ENCODE peak calls at places on chromosome 3, in four cellular contexts. T is prostate gland, F is spleen, H is Panc1. N is an unnamed sample.

GRCh38 chr3:12194669-12195161 is 36.0 kb upstream of the TIMP4 start:
- DNase-seq in F (peak; percentile 82), T (no peak), H (peak; percentile 82), N (peak; percentile 27)

GRCh38 chr3:71356272-71356671 is 227.3 kb downstream of the FOXP1 start:
- DNase-seq in T (no peak), F (no peak), H (no peak), N (no peak)

GRCh38 chr3:69081583-69082262 is 1.6 kb upstream of the UBA3 start:
- DNase-seq in F (no peak), H (no peak), T (no peak), N (no peak)

GRCh38 chr3:150469931-150470740 is 62.0 kb downstream of the TSC22D2 start:
- DNase-seq in F (no peak), T (no peak), H (peak; percentile 88), N (no peak)

GRCh38 chr3:130969621-130970020 is 57.0 kb downstream of the ASTE1 start:
- DNase-seq in H (no peak), F (no peak), T (no peak), N (no peak)

GRCh38 chr3:39707314-39707909 is 102.0 kb upstream of the MYRIP start:
- DNase-seq in H (no peak), T (peak; percentile 15), F (no peak), N (no peak)

GRCh38 chr3:156787926-156788663 is 38.1 kb upstream of the LEKR1 start:
- DNase-seq in H (peak; percentile 53), T (no peak), F (no peak), N (no peak)

GRCh38 chr3:182325213-182325941 is 467.9 kb upstream of the ATP11B start:
- DNase-seq in T (no peak), F (no peak), H (no peak), N (no peak)

GRCh38 chr3:29080967-29081366 is 199.9 kb upstream of the RBMS3 start:
- DNase-seq in H (no peak), T (no peak), F (no peak), N (no peak)

GRCh38 chr3:184481924-184482671 is 79.5 kb upstream of the EPHB3 start:
- DNase-seq in T (peak; percentile 21), H (no peak), F (no peak), N (no peak)

GRCh38 chr3:169923189-169923588 is 11.8 kb downstream of the SAMD7 start:
- DNase-seq in T (peak; percentile 26), H (no peak), F (no peak), N (no peak)

GRCh38 chr3:183050706-183051105 is 48.6 kb downstream of the MCCC1 start:
- DNase-seq in H (no peak), F (no peak), T (no peak), N (no peak)

GRCh38 chr3:197501879-197502620 is 53.7 kb downstream of the BDH1 start:
- DNase-seq in H (no peak), F (no peak), T (no peak), N (peak; percentile 86)

GRCh38 chr3:38455639-38456430 is 2.1 kb downstream of the ACVR2B start:
- DNase-seq in F (no peak), T (no peak), H (no peak), N (no peak)

GRCh38 chr3:122005033-122005565 is 16.9 kb downstream of the ILDR1 start:
- DNase-seq in F (no peak), T (no peak), H (no peak), N (peak; percentile 33)

GRCh38 chr3:187994221-187995085 is 159.5 kb upstream of the LPP start:
- DNase-seq in H (no peak), T (no peak), F (no peak), N (no peak)

GRCh38 chr3:64460877-64461276 is 226.9 kb downstream of the ADAMTS9 start:
- DNase-seq in T (no peak), H (no peak), F (no peak), N (no peak)

GRCh38 chr3:94175677-94176076 is 112.8 kb downstream of the NSUN3 start:
- DNase-seq in F (no peak), H (no peak), T (no peak), N (no peak)

GRCh38 chr3:94167796-94168195 is 104.9 kb downstream of the NSUN3 start:
- DNase-seq in H (no peak), T (no peak), F (no peak), N (no peak)

GRCh38 chr3:94173667-94174434 is 111.0 kb downstream of the NSUN3 start:
- DNase-seq in H (no peak), F (no peak), T (no peak), N (no peak)

GRCh38 chr3:94172695-94173310 is 109.9 kb downstream of the NSUN3 start:
- DNase-seq in T (no peak), F (no peak), H (no peak), N (no peak)

DNA sequence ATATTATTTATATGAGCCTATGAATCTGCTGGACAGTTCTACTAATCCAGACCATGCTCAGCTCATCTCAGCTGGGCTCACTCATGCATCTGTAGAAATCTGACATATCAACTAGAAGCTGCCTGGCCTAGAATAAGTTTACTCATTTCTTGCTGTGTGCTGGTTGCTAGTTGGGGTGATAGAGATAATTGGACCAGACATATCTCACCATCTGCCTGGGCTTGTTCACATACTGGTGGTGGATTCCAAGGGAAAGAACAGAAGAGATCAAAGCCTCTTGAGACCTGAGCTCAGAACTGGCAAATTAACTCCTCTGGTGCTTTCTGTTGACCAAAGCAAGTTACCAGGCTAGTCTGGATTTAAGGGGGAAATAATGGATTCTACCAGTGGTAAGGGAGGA is 109.1 kb downstream of the NSUN3 start:
- DNase-seq in H (no peak), F (no peak), T (no peak), N (no peak)
- H3K4me1 ChIP-seq in H (no peaks in the 10 kb centered on the region), F (no peaks in the 10 kb centered on the region), T (no peaks in the 10 kb centered on the region), N (no peaks in the 10 kb centered on the region)

GRCh38 chr3:41601404-41601987 is 360.4 kb downstream of the ULK4 start:
- DNase-seq in F (no peak), H (no peak), T (no peak), N (no peak)

GRCh38 chr3:41602121-41602520 is 359.8 kb downstream of the ULK4 start:
- DNase-seq in H (no peak), T (no peak), F (no peak), N (no peak)

GRCh38 chr3:41598804-41599481 is 363.0 kb downstream of the ULK4 start:
- DNase-seq in F (no peak), H (no peak), T (no peak), N (no peak)

GRCh38 chr3:41600616-41601015 is 361.3 kb downstream of the ULK4 start:
- DNase-seq in T (no peak), H (no peak), F (no peak), N (no peak)

GRCh38 chr3:41598329-41598728 is 363.6 kb downstream of the ULK4 start:
- DNase-seq in T (no peak), F (no peak), H (no peak), N (no peak)
- TF ChIP-seq POLR2AphosphoS5 in T (no peak), F (no peak), H (no peak), N (no peak)

GRCh38 chr3:62670351-62670750 is 204.9 kb downstream of the CADPS start:
- DNase-seq in F (no peak), H (no peak), T (no peak), N (no peak)

GRCh38 chr3:62676686-62677271 is 198.4 kb downstream of the CADPS start:
- DNase-seq in T (no peak), H (no peak), F (no peak), N (no peak)

GRCh38 chr3:62672270-62672987 is 202.8 kb downstream of the CADPS start:
- DNase-seq in T (no peak), H (no peak), F (no peak), N (no peak)

GRCh38 chr3:62669161-62669560 is 206.1 kb downstream of the CADPS start:
- DNase-seq in F (no peak), H (no peak), T (no peak), N (no peak)

DNA sequence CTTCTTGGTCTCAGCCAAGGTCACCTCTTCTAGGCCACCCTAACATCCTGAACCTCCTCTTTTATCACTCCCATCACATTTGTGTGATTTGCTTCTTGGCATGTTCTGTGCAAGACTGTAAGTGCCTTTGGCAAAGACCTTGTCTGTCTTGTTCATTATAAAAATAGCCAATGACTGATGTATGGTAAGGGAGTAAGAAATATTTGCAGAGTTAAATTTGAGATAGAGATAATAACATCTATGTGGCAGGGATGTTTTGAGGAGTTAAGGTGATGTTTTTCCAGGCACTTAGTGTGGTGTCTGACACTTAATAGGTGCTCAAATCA is 202.3 kb downstream of the CADPS start:
- DNase-seq in F (no peak), T (no peak), H (no peak), N (no peak)
- H3K4me1 ChIP-seq in F (no peaks in the 10 kb centered on the region), T (no peaks in the 10 kb centered on the region), H (no peaks in the 10 kb centered on the region), N (no peaks in the 10 kb centered on the region)

GRCh38 chr3:114878119-114878839 is 268.8 kb downstream of the ZBTB20 start:
- DNase-seq in H (no peak), T (no peak), F (no peak), N (no peak)

GRCh38 chr3:114884213-114884923 is 262.7 kb downstream of the ZBTB20 start:
- DNase-seq in F (no peak), H (no peak), T (no peak), N (peak; percentile 46)

GRCh38 chr3:114879059-114880031 is 267.7 kb downstream of the ZBTB20 start:
- DNase-seq in H (no peak), T (no peak), F (no peak), N (no peak)

GRCh38 chr3:114877378-114878118 is 269.5 kb downstream of the ZBTB20 start:
- DNase-seq in T (no peak), F (no peak), H (no peak), N (no peak)

GRCh38 chr3:114880078-114880477 is 267.0 kb downstream of the ZBTB20 start:
- DNase-seq in F (no peak), T (no peak), H (no peak), N (no peak)
- TF ChIP-seq POLR2AphosphoS5 in F (no peak), T (no peak), H (no peak), N (no peak)

DNA sequence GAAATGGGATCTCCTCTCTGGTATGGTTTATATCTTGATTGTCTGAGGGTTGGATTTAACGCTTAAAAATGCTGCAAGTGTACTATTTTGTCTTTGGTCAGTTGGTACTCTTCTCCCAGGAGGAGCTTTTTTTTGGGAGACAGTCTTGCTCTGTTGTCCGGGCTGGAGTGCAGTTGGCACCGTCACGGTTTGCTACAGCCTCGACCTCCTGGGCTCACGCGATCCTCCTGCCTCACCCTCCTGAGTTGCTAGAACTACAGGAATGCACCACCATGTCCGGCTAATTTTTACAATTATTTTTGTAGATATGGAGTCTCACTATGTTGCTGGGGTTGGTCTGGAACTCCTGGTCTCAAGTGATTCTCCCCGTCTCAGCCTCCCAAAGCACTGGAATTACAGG is 89.5 kb downstream of the FNDC3B start:
- DNase-seq in T (no peak), H (no peak), F (no peak), N (no peak)
- H3K4me1 ChIP-seq in T (peaks cover 19% of the 10 kb centered on the region), H (peaks cover 86% of the 10 kb centered on the region), F (peaks cover 33% of the 10 kb centered on the region), N (peaks cover 65% of the 10 kb centered on the region)

N was measured in upper lobe of left lung.